ENCODE peak calls at places on chromosomes 16 and 17, in five cellular contexts. E is endothelial cell of umbilical vein, W is HCT116, N is OCI-LY7, I is neural progenitor cell. F is an unnamed sample.

GRCh38 chr16:67731071-67731810 is 12.1 kb upstream of the GFOD2 start:
- DNase-seq in I (no peak), N (no peak), W (no peak), E (no peak), F (no peak)

GRCh38 chr17:44820631-44821196 is 9.4 kb downstream of the GJC1 start:
- DNase-seq in I (no peak), N (no peak), W (peak; percentile 98), E (peak; percentile 80), F (peak; percentile 36)

GRCh38 chr17:50549969-50550368 is 3.0 kb downstream of the SPATA20 start:
- DNase-seq in I (no peak), E (no peak), W (no peak), N (no peak), F (no peak)

GRCh38 chr16:80006175-80006895 is 405.8 kb upstream of the MAF start:
- DNase-seq in N (no peak), I (no peak), W (no peak), E (no peak), F (no peak)

GRCh38 chr17:79786930-79787643 is 9.1 kb downstream of the CBX2 start:
- DNase-seq in I (no peak), W (no peak), E (no peak), N (no peak), F (no peak)

GRCh38 chr16:2231016-2231931 is 5.0 kb upstream of the DNASE1L2 start:
- DNase-seq in N (no peak), W (no peak), E (no peak), I (no peak), F (no peak)

GRCh38 chr16:67349172-67349571 is 22.6 kb downstream of the LRRC36 start:
- DNase-seq in E (peak; percentile 59), N (peak; percentile 67), W (peak; percentile 48), I (no peak), F (peak; percentile 53)

GRCh38 chr17:77025781-77026180 is 115.0 kb upstream of the SEC14L1 start:
- DNase-seq in I (no peak), N (no peak), W (no peak), E (no peak), F (no peak)

GRCh38 chr17:78359216-78359935 is 501 bp downstream of the SOCS3 start:
- DNase-seq in E (peak; percentile 35), W (no peak), I (peak; percentile 66), N (no peak), F (no peak)

GRCh38 chr16:75095637-75096036 is 20.9 kb downstream of the LDHD start:
- DNase-seq in W (no peak), E (no peak), N (no peak), I (no peak), F (no peak)
- H4K20me1 ChIP-seq in W (no peaks in the 10 kb centered on the region), E (no peaks in the 10 kb centered on the region), N (no peaks in the 10 kb centered on the region), I (peaks cover 72% of the 10 kb centered on the region), F (peaks cover 19% of the 10 kb centered on the region)

GRCh38 chr17:82876149-82876548 is 36.3 kb upstream of the ZNF750 start:
- DNase-seq in E (peak; percentile 65), W (no peak), N (no peak), I (no peak), F (peak; percentile 55)
- H4K20me1 ChIP-seq in E (no peaks in the 10 kb centered on the region), W (no peaks in the 10 kb centered on the region), N (no peaks in the 10 kb centered on the region), I (peaks cover 31% of the 10 kb centered on the region), F (no peaks in the 10 kb centered on the region)

GRCh38 chr16:9123401-9123800 is 32.0 kb downstream of the HAPSTR1 start:
- DNase-seq in W (no peak), I (no peak), N (no peak), E (no peak), F (no peak)

GRCh38 chr16:9124444-9124843 is 33.0 kb downstream of the HAPSTR1 start:
- DNase-seq in I (no peak), W (no peak), E (no peak), N (no peak), F (no peak)

GRCh38 chr16:9122969-9123368 is 31.5 kb downstream of the HAPSTR1 start:
- DNase-seq in W (no peak), E (no peak), I (no peak), N (no peak), F (no peak)

GRCh38 chr16:9124908-9125584 is 33.6 kb downstream of the HAPSTR1 start:
- DNase-seq in I (no peak), N (no peak), E (no peak), W (no peak), F (no peak)

GRCh38 chr16:9123871-9124270 is 32.4 kb downstream of the HAPSTR1 start:
- DNase-seq in W (peak; percentile 54), I (no peak), E (no peak), N (no peak), F (no peak)
- H4K20me1 ChIP-seq in W (peaks cover 7% of the 10 kb centered on the region), I (peaks cover 53% of the 10 kb centered on the region), E (peaks cover 4% of the 10 kb centered on the region), N (no peaks in the 10 kb centered on the region), F (no peaks in the 10 kb centered on the region)

GRCh38 chr17:29596811-29597210 is 3.9 kb downstream of the ANKRD13B start:
- DNase-seq in E (no peak), I (no peak), W (no peak), N (no peak), F (no peak)
- H4K20me1 ChIP-seq in E (no peaks in the 10 kb centered on the region), I (peaks cover 34% of the 10 kb centered on the region), W (no peaks in the 10 kb centered on the region), N (peaks cover 11% of the 10 kb centered on the region), F (no peaks in the 10 kb centered on the region)